ENCODE peak calls at places on chromosome 17, in four cellular contexts. N, I, Z and Q are unnamed samples.
A peak's percentile ranks its signal among the peaks of the same experiment; 100 is the strongest.

GRCh38 chr17:13428611-13429042 is 173.1 kb downstream of the HS3ST3A1 start:
- DNase-seq in I (no peak), N (no peak), Z (no peak), Q (no peak)

GRCh38 chr17:29659155-29659554 is 36.4 kb upstream of the CORO6 start:
- DNase-seq in I (no peak), N (no peak), Z (no peak), Q (no peak)

GRCh38 chr17:38533706-38534497 is 71.8 kb downstream of the SRCIN1 start:
- DNase-seq in Z (no peak), I (no peak), N (no peak), Q (no peak)

GRCh38 chr17:38320482-38320881 is 23.3 kb downstream of the GPR179 start:
- DNase-seq in I (no peak), N (no peak), Z (no peak), Q (no peak)

GRCh38 chr17:71505200-71505599 is 615.6 kb upstream of the SOX9 start:
- DNase-seq in N (no peak), I (no peak), Z (no peak), Q (no peak)

GRCh38 chr17:35170968-35171771 is 23.0 kb downstream of the SLC35G3 start:
- DNase-seq in Z (peak; percentile 62), N (no peak), I (no peak), Q (no peak)

GRCh38 chr17:73003487-73003886 is 89.0 kb downstream of the SLC39A11 start:
- DNase-seq in N (no peak), Z (no peak), I (no peak), Q (no peak)

GRCh38 chr17:1584167-1584566 is 21.6 kb upstream of the PITPNA start:
- DNase-seq in N (no peak), Z (no peak), I (no peak), Q (no peak)

GRCh38 chr17:12765544-12765943 is 23.8 kb upstream of the ARHGAP44 start:
- DNase-seq in N (no peak), Z (no peak), I (peak; percentile 64), Q (no peak)

GRCh38 chr17:81429813-81430510 is 34.7 kb downstream of the BAHCC1 start:
- DNase-seq in N (no peak), Z (no peak), I (no peak), Q (peak; percentile 92)

GRCh38 chr17:78147315-78147998 is 1.3 kb downstream of the C17orf99 start:
- DNase-seq in Z (no peak), I (no peak), N (no peak), Q (no peak)

GRCh38 chr17:81898029-81898866 is 3.8 kb upstream of the NPB start:
- DNase-seq in Z (no peak), I (no peak), N (no peak), Q (peak; percentile 84)

GRCh38 chr17:30232015-30232821 is 3.3 kb downstream of the SLC6A4 start:
- DNase-seq in N (no peak), I (no peak), Z (no peak), Q (no peak)

GRCh38 chr17:80264048-80264792 is 3.6 kb downstream of the RNF213 start:
- DNase-seq in N (no peak), Z (no peak), I (no peak), Q (no peak)

GRCh38 chr17:21385281-21385845 is 9.2 kb downstream of the KCNJ12 start:
- DNase-seq in Z (no peak), N (no peak), I (no peak), Q (no peak)

GRCh38 chr17:32998111-32998892 is 6.7 kb downstream of the SPACA3 start:
- DNase-seq in Z (peak; percentile 87), N (peak; percentile 72), I (peak; percentile 40), Q (peak; percentile 90)

GRCh38 chr17:58840820-58841612 is 85.4 kb downstream of the PPM1E start:
- DNase-seq in Z (no peak), N (no peak), I (no peak), Q (no peak)

GRCh38 chr17:78324391-78325075 is 35.3 kb downstream of the SOCS3 start:
- DNase-seq in Z (no peak), I (no peak), N (no peak), Q (peak; percentile 95)

GRCh38 chr17:50840311-50840851 is 5.0 kb downstream of the WFIKKN2 start:
- DNase-seq in Z (no peak), I (no peak), N (no peak), Q (no peak)

GRCh38 chr17:67475161-67475887 is 98.2 kb downstream of the PITPNC1 start:
- DNase-seq in I (no peak), Z (peak; percentile 82), N (peak; percentile 76), Q (no peak)

GRCh38 chr17:64627797-64628196 is 34.3 kb downstream of the SMURF2 start:
- DNase-seq in I (no peak), Z (no peak), N (no peak), Q (no peak)

GRCh38 chr17:80959330-80960036 is 32.2 kb upstream of the CHMP6 start:
- DNase-seq in I (peak; percentile 69), Z (no peak), N (no peak), Q (peak; percentile 90)

GRCh38 chr17:752620-753219 is 656 bp upstream of the GEMIN4 start:
- DNase-seq in N (peak; percentile 50), Z (no peak), I (peak; percentile 46), Q (no peak)

GRCh38 chr17:28818705-28819295 is 23.8 kb downstream of the FAM222B start:
- DNase-seq in N (no peak), Z (no peak), I (no peak), Q (no peak)

GRCh38 chr17:7351665-7352558 is at the start of gene KCTD11:
- DNase-seq in N (no peak), I (peak; percentile 74), Z (peak; percentile 92), Q (peak; percentile 95)

GRCh38 chr17:1203967-1204291 is 24.1 kb upstream of the ABR start:
- DNase-seq in I (no peak), Z (no peak), N (no peak), Q (no peak)

GRCh38 chr17:50550661-50551432 is 3.9 kb downstream of the SPATA20 start:
- DNase-seq in I (peak; percentile 46), N (peak; percentile 52), Z (peak; percentile 83), Q (peak; percentile 92)

GRCh38 chr17:27782791-27783206 is 17.5 kb downstream of the NOS2 start:
- DNase-seq in I (no peak), Z (no peak), N (no peak), Q (no peak)

GRCh38 chr17:55298111-55298510 is 33.4 kb downstream of the HLF start:
- DNase-seq in I (no peak), N (no peak), Z (no peak), Q (no peak)

GRCh38 chr17:68710976-68711375 is 109.8 kb upstream of the FAM20A start:
- DNase-seq in I (no peak), N (no peak), Z (no peak), Q (no peak)

GRCh38 chr17:73932216-73932749 is 271.2 kb upstream of the RPL38 start:
- DNase-seq in I (no peak), Z (no peak), N (no peak), Q (peak; percentile 44)

GRCh38 chr17:78392295-78392694 is 13.8 kb downstream of the PGS1 start:
- DNase-seq in I (no peak), N (no peak), Z (no peak), Q (no peak)

GRCh38 chr17:69350911-69351310 is 24.0 kb upstream of the ABCA5 start:
- DNase-seq in Z (no peak), I (no peak), N (no peak), Q (no peak)

GRCh38 chr17:10752696-10753095 is 22.9 kb upstream of the TMEM220 start:
- DNase-seq in I (no peak), Z (no peak), N (no peak), Q (no peak)